ENCODE peak calls at places on chromosomes 2 and 18, in seven cellular contexts. One of them, this sample, is unnamed.

GRCh38 chr2:207734264-207734635 is 22.8 kb downstream of the CCNYL1 start:
- DNase-seq in breast epithelium: no peak
- DNase-seq in AG08395: peak
- DNase-seq in IMR-90: peak
- DNase-seq in AG08396: peak
- DNase-seq in GM23338: no peak
- DNase-seq in stimulated activated CD8-positive, alpha-beta memory T cell treated with anti-CD3 and anti-CD28 coated beads, Interleukin-12 subunit alpha, Interleukin-12 subunit beta, amount 100 ng/mL, for 4 hours: no peak
- DNase-seq in this sample: no peak

GRCh38 chr2:207230261-207231105 is 64.7 kb upstream of the KLF7 start:
- DNase-seq in breast epithelium: no peak
- DNase-seq in AG08395: no peak
- DNase-seq in IMR-90: no peak
- DNase-seq in AG08396: no peak
- DNase-seq in GM23338: peak
- DNase-seq in stimulated activated CD8-positive, alpha-beta memory T cell treated with anti-CD3 and anti-CD28 coated beads, Interleukin-12 subunit alpha, Interleukin-12 subunit beta, amount 100 ng/mL, for 4 hours: no peak
- DNase-seq in this sample: no peak

GRCh38 chr18:21911551-21911950 is 171.0 kb downstream of the MIB1 start:
- DNase-seq in breast epithelium: no peak
- DNase-seq in AG08395: no peak
- DNase-seq in IMR-90: no peak
- DNase-seq in AG08396: no peak
- DNase-seq in GM23338: no peak
- DNase-seq in stimulated activated CD8-positive, alpha-beta memory T cell treated with anti-CD3 and anti-CD28 coated beads, Interleukin-12 subunit alpha, Interleukin-12 subunit beta, amount 100 ng/mL, for 4 hours: no peak
- DNase-seq in this sample: no peak

GRCh38 chr18:49017813-49018552 is 67.2 kb upstream of the SMAD7 start:
- DNase-seq in breast epithelium: peak
- DNase-seq in AG08395: no peak
- DNase-seq in IMR-90: no peak
- DNase-seq in AG08396: no peak
- DNase-seq in GM23338: no peak
- DNase-seq in stimulated activated CD8-positive, alpha-beta memory T cell treated with anti-CD3 and anti-CD28 coated beads, Interleukin-12 subunit alpha, Interleukin-12 subunit beta, amount 100 ng/mL, for 4 hours: no peak
- DNase-seq in this sample: no peak

GRCh38 chr2:1022178-1022577 is 71.5 kb downstream of the SNTG2 start:
- DNase-seq in breast epithelium: no peak
- DNase-seq in AG08395: no peak
- DNase-seq in IMR-90: no peak
- DNase-seq in AG08396: no peak
- DNase-seq in GM23338: peak
- DNase-seq in stimulated activated CD8-positive, alpha-beta memory T cell treated with anti-CD3 and anti-CD28 coated beads, Interleukin-12 subunit alpha, Interleukin-12 subunit beta, amount 100 ng/mL, for 4 hours: no peak
- DNase-seq in this sample: no peak

GRCh38 chr2:196849895-196850294 is 40.7 kb upstream of the C2orf66 start:
- DNase-seq in breast epithelium: no peak
- DNase-seq in AG08395: peak
- DNase-seq in IMR-90: peak
- DNase-seq in AG08396: peak
- DNase-seq in GM23338: peak
- DNase-seq in stimulated activated CD8-positive, alpha-beta memory T cell treated with anti-CD3 and anti-CD28 coated beads, Interleukin-12 subunit alpha, Interleukin-12 subunit beta, amount 100 ng/mL, for 4 hours: no peak
- DNase-seq in this sample: peak

GRCh38 chr2:149645391-149645790 is 57.8 kb upstream of the MMADHC start:
- DNase-seq in breast epithelium: no peak
- DNase-seq in AG08395: peak
- DNase-seq in IMR-90: peak
- DNase-seq in AG08396: no peak
- DNase-seq in GM23338: no peak
- DNase-seq in stimulated activated CD8-positive, alpha-beta memory T cell treated with anti-CD3 and anti-CD28 coated beads, Interleukin-12 subunit alpha, Interleukin-12 subunit beta, amount 100 ng/mL, for 4 hours: no peak
- DNase-seq in this sample: no peak

GRCh38 chr2:97348265-97348664 is 235.3 kb downstream of the ANKRD36 start:
- DNase-seq in breast epithelium: no peak
- DNase-seq in AG08395: no peak
- DNase-seq in IMR-90: no peak
- DNase-seq in AG08396: no peak
- DNase-seq in GM23338: peak
- DNase-seq in stimulated activated CD8-positive, alpha-beta memory T cell treated with anti-CD3 and anti-CD28 coated beads, Interleukin-12 subunit alpha, Interleukin-12 subunit beta, amount 100 ng/mL, for 4 hours: no peak
- DNase-seq in this sample: no peak

GRCh38 chr18:48418409-48419267 is 9.5 kb upstream of the ZBTB7C start:
- DNase-seq in breast epithelium: no peak
- DNase-seq in AG08395: no peak
- DNase-seq in IMR-90: no peak
- DNase-seq in AG08396: no peak
- DNase-seq in GM23338: no peak
- DNase-seq in stimulated activated CD8-positive, alpha-beta memory T cell treated with anti-CD3 and anti-CD28 coated beads, Interleukin-12 subunit alpha, Interleukin-12 subunit beta, amount 100 ng/mL, for 4 hours: no peak
- DNase-seq in this sample: no peak

GRCh38 chr2:47179325-47179724 is 24.2 kb upstream of the STPG4 start:
- DNase-seq in breast epithelium: no peak
- DNase-seq in AG08395: no peak
- DNase-seq in IMR-90: no peak
- DNase-seq in AG08396: no peak
- DNase-seq in GM23338: no peak
- DNase-seq in stimulated activated CD8-positive, alpha-beta memory T cell treated with anti-CD3 and anti-CD28 coated beads, Interleukin-12 subunit alpha, Interleukin-12 subunit beta, amount 100 ng/mL, for 4 hours: no peak
- DNase-seq in this sample: no peak

GRCh38 chr2:207403950-207404349 is 125.8 kb upstream of the CREB1 start:
- DNase-seq in breast epithelium: no peak
- DNase-seq in AG08395: no peak
- DNase-seq in IMR-90: no peak
- DNase-seq in AG08396: no peak
- DNase-seq in GM23338: no peak
- DNase-seq in stimulated activated CD8-positive, alpha-beta memory T cell treated with anti-CD3 and anti-CD28 coated beads, Interleukin-12 subunit alpha, Interleukin-12 subunit beta, amount 100 ng/mL, for 4 hours: no peak
- DNase-seq in this sample: peak

GRCh38 chr2:64819774-64820688 is 166.3 kb upstream of the SERTAD2 start:
- DNase-seq in breast epithelium: no peak
- DNase-seq in AG08395: no peak
- DNase-seq in IMR-90: no peak
- DNase-seq in AG08396: no peak
- DNase-seq in GM23338: no peak
- DNase-seq in stimulated activated CD8-positive, alpha-beta memory T cell treated with anti-CD3 and anti-CD28 coated beads, Interleukin-12 subunit alpha, Interleukin-12 subunit beta, amount 100 ng/mL, for 4 hours: peak
- DNase-seq in this sample: no peak

GRCh38 chr2:8545676-8546318 is 136.1 kb upstream of the ID2 start:
- DNase-seq in breast epithelium: no peak
- DNase-seq in AG08395: no peak
- DNase-seq in IMR-90: no peak
- DNase-seq in AG08396: no peak
- DNase-seq in GM23338: no peak
- DNase-seq in stimulated activated CD8-positive, alpha-beta memory T cell treated with anti-CD3 and anti-CD28 coated beads, Interleukin-12 subunit alpha, Interleukin-12 subunit beta, amount 100 ng/mL, for 4 hours: no peak
- DNase-seq in this sample: no peak

GRCh38 chr2:104866122-104866864 is 12.4 kb downstream of the POU3F3 start:
- DNase-seq in breast epithelium: no peak
- DNase-seq in AG08395: no peak
- DNase-seq in IMR-90: no peak
- DNase-seq in AG08396: no peak
- DNase-seq in GM23338: peak
- DNase-seq in stimulated activated CD8-positive, alpha-beta memory T cell treated with anti-CD3 and anti-CD28 coated beads, Interleukin-12 subunit alpha, Interleukin-12 subunit beta, amount 100 ng/mL, for 4 hours: no peak
- DNase-seq in this sample: no peak

This sample was measured in astrocyte.